ENCODE peak calls at places on chromosome 7, in five cellular contexts. C is SK-N-SH, Z is HepG2, D is HCT116, A is GM12878. F is an unnamed sample.

GRCh38 chr7:94012748-94013147 is 8.6 kb upstream of the BET1 start:
- DNase-seq in C (peak), Z (no peak), D (no peak), A (no peak), F (no peak)

GRCh38 chr7:150949971-150950491 is 28.1 kb downstream of the KCNH2 start:
- DNase-seq in C (peak), Z (no peak), D (no peak), A (no peak), F (no peak)

GRCh38 chr7:149718730-149719049 is 54.7 kb downstream of the ZNF467 start:
- DNase-seq in C (no peak), Z (no peak), D (no peak), A (no peak), F (no peak)

GRCh38 chr7:23055582-23056178 is 41.8 kb upstream of the HYCC1 start:
- DNase-seq in C (peak), Z (peak), D (peak), A (peak), F (peak)

GRCh38 chr7:2566890-2567662 is 8.3 kb downstream of the IQCE start:
- DNase-seq in C (no peak), Z (peak), D (no peak), A (peak), F (no peak)

GRCh38 chr7:122520961-122521555 is 177.9 kb downstream of the RNF133 start:
- DNase-seq in C (no peak), Z (no peak), D (no peak), A (no peak), F (no peak)

GRCh38 chr7:8295638-8296361 is 33.8 kb upstream of the ICA1 start:
- DNase-seq in C (peak), Z (peak), D (peak), A (peak), F (peak)

GRCh38 chr7:75858430-75858829 is 20.4 kb upstream of the RHBDD2 start:
- DNase-seq in C (no peak), Z (no peak), D (no peak), A (no peak), F (no peak)

GRCh38 chr7:112143567-112143966 is 62.6 kb downstream of the DOCK4 start:
- DNase-seq in C (no peak), Z (no peak), D (no peak), A (no peak), F (no peak)

GRCh38 chr7:97079300-97079699 is 38.2 kb upstream of the SDHAF3 start:
- DNase-seq in C (no peak), Z (no peak), D (no peak), A (no peak), F (no peak)

GRCh38 chr7:98398567-98399372 is 2.1 kb downstream of the BAIAP2L1 start:
- DNase-seq in C (no peak), Z (no peak), D (no peak), A (no peak), F (peak)

GRCh38 chr7:157587487-157588270 is 250.9 kb downstream of the DNAJB6 start:
- DNase-seq in C (no peak), Z (no peak), D (no peak), A (no peak), F (no peak)

GRCh38 chr7:155145477-155146255 is 75.5 kb downstream of the HTR5A start:
- DNase-seq in C (no peak), Z (no peak), D (no peak), A (no peak), F (no peak)

GRCh38 chr7:115340828-115341227 is 418.9 kb downstream of the MDFIC start:
- DNase-seq in C (no peak), Z (no peak), D (peak), A (no peak), F (no peak)

GRCh38 chr7:143392875-143393266 is 11.7 kb downstream of the ZYX start:
- DNase-seq in C (no peak), Z (no peak), D (no peak), A (no peak), F (no peak)

GRCh38 chr7:124566576-124566975 is 199.0 kb downstream of the GPR37 start:
- DNase-seq in C (no peak), Z (no peak), D (no peak), A (no peak), F (no peak)

GRCh38 chr7:17989546-17989945 is 38.1 kb downstream of the PRPS1L1 start:
- DNase-seq in C (no peak), Z (no peak), D (no peak), A (no peak), F (peak)

GRCh38 chr7:103803631-103804030 is 185.8 kb downstream of the RELN start:
- DNase-seq in C (no peak), Z (no peak), D (no peak), A (no peak), F (no peak)

GRCh38 chr7:51279391-51280023 is 37.1 kb downstream of the COBL start:
- DNase-seq in C (no peak), Z (no peak), D (no peak), A (no peak), F (no peak)

GRCh38 chr7:71615017-71615416 is 483.1 kb downstream of the GALNT17 start:
- DNase-seq in C (no peak), Z (no peak), D (no peak), A (no peak), F (no peak)

GRCh38 chr7:130365093-130365492 is 15.2 kb upstream of the CPA1 start:
- DNase-seq in C (no peak), Z (no peak), D (no peak), A (no peak), F (no peak)

GRCh38 chr7:86558680-86559079 is 85.0 kb upstream of the GRM3 start:
- DNase-seq in C (no peak), Z (no peak), D (peak), A (no peak), F (no peak)

GRCh38 chr7:91005024-91005423 is 259.2 kb upstream of the FZD1 start:
- DNase-seq in C (no peak), Z (no peak), D (no peak), A (no peak), F (no peak)

GRCh38 chr7:139714163-139714901 is 63.5 kb downstream of the HIPK2 start:
- DNase-seq in C (no peak), Z (no peak), D (no peak), A (no peak), F (no peak)

GRCh38 chr7:111568870-111569462 is 6.7 kb upstream of the IMMP2L start:
- DNase-seq in C (no peak), Z (no peak), D (no peak), A (no peak), F (no peak)

GRCh38 chr7:138258194-138258554 is 181.9 kb downstream of the AKR1D1 start:
- DNase-seq in C (no peak), Z (peak), D (no peak), A (no peak), F (no peak)
- TF ChIP-seq ZBTB33 in C (no peak), Z (no peak), D (no peak), A (no peak), F (no peak)

DNA sequence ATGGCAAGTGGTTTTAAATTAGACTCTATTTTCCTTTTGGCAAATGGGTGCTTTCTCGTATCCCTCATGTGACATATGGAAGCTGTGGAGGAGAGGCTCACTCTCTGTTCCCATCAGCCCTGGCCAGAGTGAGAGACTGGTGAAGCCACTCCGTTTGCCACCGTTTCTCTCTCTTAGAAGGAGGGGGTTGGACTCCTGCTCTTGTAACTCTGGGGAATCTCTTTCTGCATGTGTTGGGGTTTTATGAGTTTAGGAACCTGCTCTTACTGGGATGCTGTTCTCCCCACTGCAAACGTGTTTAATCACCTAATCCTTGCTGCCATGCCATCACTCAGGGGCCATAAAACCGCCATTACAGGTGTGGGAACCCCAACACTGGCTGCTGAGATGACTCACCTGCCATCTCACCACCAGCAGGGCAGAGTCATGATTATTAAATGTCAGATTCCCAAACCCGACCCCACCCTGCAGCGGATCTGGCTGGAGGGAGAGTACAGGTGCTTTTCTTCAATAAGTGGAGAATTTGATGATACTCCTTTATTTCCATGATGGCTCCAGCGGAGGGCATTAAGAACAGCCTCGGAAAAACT is 103.2 kb downstream of the ADCY1 start:
- DNase-seq in C (no peak), Z (no peak), D (no peak), A (no peak), F (no peak)
- TF ChIP-seq ZBTB33 in C (no peak), Z (no peak), D (no peak), A (no peak), F (no peak)

GRCh38 chr7:70338061-70338460 is 739.8 kb downstream of the AUTS2 start:
- DNase-seq in C (no peak), Z (no peak), D (no peak), A (no peak), F (no peak)
- TF ChIP-seq ZBTB33 in C (no peak), Z (no peak), D (no peak), A (no peak), F (no peak)

GRCh38 chr7:116691664-116692063 is 19.7 kb downstream of the MET start:
- DNase-seq in C (no peak), Z (peak), D (no peak), A (no peak), F (no peak)
- TF ChIP-seq ZBTB33 in C (no peak), Z (no peak), D (no peak), A (no peak), F (no peak)

GRCh38 chr7:958221-959200 is 4.0 kb upstream of the ADAP1 start:
- DNase-seq in C (peak), Z (no peak), D (no peak), A (no peak), F (no peak)
- TF ChIP-seq ZBTB33 in C (no peak), Z (no peak), D (no peak), A (no peak), F (no peak)

F was measured in K562.